ENCODE peak calls at places on chromosomes 13 and 19, in nine cellular contexts. A, K, I, P, S, R, C, B and G are unnamed samples.

GRCh38 chr13:51235756-51236564 is 13.8 kb downstream of the FAM124A start:
- DNase-seq in K (no peak), R (no peak), A (no peak), B (no peak), S (no peak), P (no peak), I (no peak), C (no peak), G (no peak)

GRCh38 chr19:55383789-55384575 is at the start of gene TMEM238:
- DNase-seq in B (peak; percentile 62), C (peak; percentile 47), R (peak; percentile 94), A (peak; percentile 65), I (no peak), S (peak; percentile 90), K (peak; percentile 83), P (peak; percentile 65), G (no peak)

GRCh38 chr13:31088826-31089420 is 72.8 kb downstream of the HSPH1 start:
- DNase-seq in B (no peak), C (no peak), K (no peak), P (no peak), I (no peak), R (no peak), A (no peak), S (no peak), G (no peak)

GRCh38 chr13:38685974-38686571 is 804 bp upstream of the FREM2 start:
- DNase-seq in P (peak; percentile 19), S (peak; percentile 4), A (no peak), I (no peak), K (peak; percentile 63), B (peak; percentile 14), C (peak; percentile 50), R (peak; percentile 50), G (no peak)

GRCh38 chr13:108827637-108828036 is 198.2 kb downstream of the MYO16 start:
- DNase-seq in R (no peak), P (no peak), C (peak; percentile 1), K (no peak), A (no peak), S (no peak), I (no peak), B (no peak), G (no peak)

GRCh38 chr13:109509154-109509905 is 277.1 kb downstream of the IRS2 start:
- DNase-seq in A (no peak), S (peak; percentile 86), P (peak; percentile 66), K (no peak), B (no peak), I (no peak), C (peak; percentile 52), R (no peak), G (peak; percentile 4)

GRCh38 chr13:102191951-102192461 is 209.8 kb downstream of the FGF14 start:
- DNase-seq in I (no peak), A (no peak), B (no peak), K (no peak), S (peak; percentile 92), R (no peak), C (peak; percentile 87), P (peak; percentile 47), G (no peak)

GRCh38 chr13:56189439-56189838 is 951.3 kb upstream of the PRR20A start:
- DNase-seq in P (no peak), K (no peak), B (no peak), A (no peak), I (no peak), R (no peak), S (no peak), C (no peak), G (no peak)

GRCh38 chr19:9128171-9128570 is 1.4 kb upstream of the OR7G3 start:
- DNase-seq in A (no peak), I (no peak), P (peak; percentile 57), K (no peak), S (peak; percentile 10), C (peak; percentile 58), R (no peak), B (no peak), G (no peak)

GRCh38 chr13:74205313-74205690 is 71.1 kb upstream of the KLF12 start:
- DNase-seq in I (no peak), P (peak; percentile 36), B (no peak), R (no peak), A (no peak), S (no peak), C (peak; percentile 56), K (no peak), G (no peak)

GRCh38 chr19:33217881-33218280 is 7.8 kb downstream of the SLC7A10 start:
- DNase-seq in B (no peak), A (no peak), R (no peak), K (no peak), I (no peak), P (no peak), C (no peak), S (no peak), G (no peak)

GRCh38 chr13:33260168-33261098 is 25.1 kb downstream of the STARD13 start:
- DNase-seq in I (no peak), C (no peak), P (peak; percentile 75), K (no peak), A (no peak), S (peak; percentile 82), B (no peak), R (no peak), G (no peak)

GRCh38 chr19:45883586-45883880 is 2.4 kb downstream of the IRF2BP1 start:
- DNase-seq in R (no peak), S (no peak), B (no peak), P (no peak), C (no peak), I (no peak), K (no peak), A (no peak), G (no peak)
- TF ChIP-seq CTCF in R (peak; percentile 38), S (no peak), B (peak; percentile 40), P (no peak), C (no peak), I (no peak), K (peak; percentile 47), A (peak; percentile 10), G (no peak)

DNA sequence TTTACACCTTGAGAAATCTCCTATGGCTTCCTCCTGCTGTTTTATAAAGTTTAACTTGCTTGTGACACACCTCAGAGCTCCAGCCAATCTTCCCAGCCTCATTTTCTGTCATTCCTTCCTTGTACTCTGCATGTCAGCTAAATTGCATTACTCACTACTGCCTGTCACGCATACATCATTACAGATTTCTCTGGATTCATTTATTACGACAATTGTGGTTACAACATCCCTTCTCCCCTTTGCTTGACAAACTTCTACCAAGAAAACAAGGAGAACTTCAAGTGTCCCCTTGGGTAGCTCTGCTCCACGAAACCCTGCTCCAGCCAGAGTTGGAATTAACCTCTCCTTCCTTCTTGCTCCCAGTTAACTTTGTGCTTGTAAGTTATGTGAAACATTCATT is 22.0 kb upstream of the GPR18 start:
- DNase-seq in R (no peak), I (no peak), K (peak; percentile 51), C (peak; percentile 47), B (no peak), A (no peak), P (peak; percentile 49), S (no peak), G (peak; percentile 55)
- TF ChIP-seq CTCF in R (no peak), I (no peak), K (no peak), C (no peak), B (no peak), A (no peak), P (no peak), S (no peak), G (no peak)

DNA sequence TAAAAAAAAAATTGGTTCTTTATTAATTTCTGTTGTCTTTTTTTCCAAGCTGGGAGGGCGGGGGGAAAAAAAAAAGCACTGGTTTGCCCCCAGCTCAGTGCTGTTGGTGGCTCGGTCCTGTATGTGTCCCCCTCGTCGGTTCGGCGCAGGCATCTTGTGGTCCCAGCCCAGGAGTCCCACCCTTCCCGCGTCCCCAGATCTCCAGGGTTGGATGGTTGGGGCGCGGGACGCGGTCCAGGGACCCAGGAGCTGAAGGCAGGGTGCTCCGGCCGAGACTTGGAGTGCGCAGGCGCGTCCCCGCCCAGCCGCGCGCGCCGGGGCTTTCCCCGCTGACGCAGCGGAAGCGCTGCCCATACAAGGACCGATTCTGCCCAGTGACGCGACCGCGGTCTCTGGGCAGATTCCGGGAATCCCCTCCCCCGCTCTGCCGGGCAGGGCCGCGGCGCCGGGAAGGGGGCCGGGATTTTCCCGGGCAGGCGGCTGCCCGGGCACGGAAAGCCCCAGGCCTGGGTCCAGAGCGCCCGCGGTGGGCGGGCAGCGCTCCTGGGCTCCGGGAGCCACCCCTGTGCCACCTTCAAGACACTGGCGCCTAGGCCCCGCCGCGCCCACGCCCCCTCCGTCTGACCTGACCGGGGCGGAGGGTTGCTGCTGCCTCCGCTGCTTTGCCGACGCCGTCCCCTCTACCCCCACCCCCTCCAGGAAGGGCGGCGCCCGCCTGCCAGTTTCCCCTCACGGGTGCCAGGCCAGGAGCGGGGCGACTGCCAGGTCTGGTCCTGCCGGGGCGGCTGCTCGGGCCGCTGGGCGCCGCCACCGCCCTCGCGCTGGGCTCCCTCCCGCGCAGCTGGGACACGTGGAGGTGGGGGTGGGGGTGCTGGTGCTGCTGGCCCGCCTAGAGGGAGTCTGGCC is 2.3 kb downstream of the JUNB start:
- DNase-seq in P (peak; percentile 95), K (peak; percentile 95), S (peak; percentile 98), B (peak; percentile 85), R (peak; percentile 98), I (peak; percentile 88), A (peak; percentile 96), C (peak; percentile 89), G (peak; percentile 86)
- TF ChIP-seq CTCF in P (no peak), K (no peak), S (no peak), B (peak; percentile 5), R (no peak), I (no peak), A (no peak), C (no peak), G (no peak)

GRCh38 chr13:43085545-43085944 is 62.2 kb downstream of the DNAJC15 start:
- DNase-seq in S (peak; percentile 69), R (no peak), P (peak; percentile 76), B (no peak), K (no peak), A (no peak), C (peak; percentile 51), I (no peak), G (no peak)
- TF ChIP-seq CTCF in S (no peak), R (peak; percentile 60), P (peak; percentile 37), B (peak; percentile 64), K (peak; percentile 54), A (peak; percentile 39), C (peak; percentile 27), I (peak; percentile 43), G (peak; percentile 49)